ENCODE peak calls at places on chromosomes 4 and X, in five cellular contexts. One of them, this sample, is unnamed.
A peak's percentile ranks its signal among the peaks of the same experiment; 100 is the strongest.

GRCh38 chrX:35711281-35711680 is 86.9 kb upstream of the MAGEB16 start:
- DNase-seq in activated T-helper 1 cell treated with anti-CD3 and anti-CD28 coated beads, Interleukin-2, amount 50 U/mL, for 16 hours: no peak
- DNase-seq in germinal center: no peak
- DNase-seq in H1: no peak
- DNase-seq in activated T-cell treated with anti-CD3 and anti-CD28 coated beads for 48 hours: no peak
- DNase-seq in this sample: no peak

GRCh38 chr4:4991541-4992099 is 27.6 kb downstream of the CYTL1 start:
- DNase-seq in activated T-helper 1 cell treated with anti-CD3 and anti-CD28 coated beads, Interleukin-2, amount 50 U/mL, for 16 hours: no peak
- DNase-seq in germinal center: no peak
- DNase-seq in H1: no peak
- DNase-seq in activated T-cell treated with anti-CD3 and anti-CD28 coated beads for 48 hours: no peak
- DNase-seq in this sample: no peak

GRCh38 chr4:4490041-4490440 is 51.8 kb downstream of the STX18 start:
- DNase-seq in activated T-helper 1 cell treated with anti-CD3 and anti-CD28 coated beads, Interleukin-2, amount 50 U/mL, for 16 hours: no peak
- DNase-seq in germinal center: no peak
- DNase-seq in H1: no peak
- DNase-seq in activated T-cell treated with anti-CD3 and anti-CD28 coated beads for 48 hours: no peak
- DNase-seq in this sample: no peak

GRCh38 chrX:38166478-38167083 is 54.1 kb downstream of the SRPX start:
- DNase-seq in activated T-helper 1 cell treated with anti-CD3 and anti-CD28 coated beads, Interleukin-2, amount 50 U/mL, for 16 hours: no peak
- DNase-seq in germinal center: no peak
- DNase-seq in H1: no peak
- DNase-seq in activated T-cell treated with anti-CD3 and anti-CD28 coated beads for 48 hours: no peak
- DNase-seq in this sample: no peak

GRCh38 chr4:3871181-3871852 is 105.1 kb downstream of the ADRA2C start:
- DNase-seq in activated T-helper 1 cell treated with anti-CD3 and anti-CD28 coated beads, Interleukin-2, amount 50 U/mL, for 16 hours: no peak
- DNase-seq in germinal center: peak; percentile 43
- DNase-seq in H1: peak; percentile 92
- DNase-seq in activated T-cell treated with anti-CD3 and anti-CD28 coated beads for 48 hours: no peak
- DNase-seq in this sample: no peak

GRCh38 chrX:39731390-39731680 is 366.4 kb downstream of the BCOR start:
- DNase-seq in activated T-helper 1 cell treated with anti-CD3 and anti-CD28 coated beads, Interleukin-2, amount 50 U/mL, for 16 hours: no peak
- DNase-seq in germinal center: no peak
- DNase-seq in H1: no peak
- DNase-seq in activated T-cell treated with anti-CD3 and anti-CD28 coated beads for 48 hours: no peak
- DNase-seq in this sample: no peak

GRCh38 chrX:147917700-147918694 is 6.3 kb downstream of the FMR1 start:
- DNase-seq in activated T-helper 1 cell treated with anti-CD3 and anti-CD28 coated beads, Interleukin-2, amount 50 U/mL, for 16 hours: no peak
- DNase-seq in germinal center: peak; percentile 8
- DNase-seq in H1: no peak
- DNase-seq in activated T-cell treated with anti-CD3 and anti-CD28 coated beads for 48 hours: peak; percentile 1
- DNase-seq in this sample: no peak

GRCh38 chr4:72896515-72896914 is 173.0 kb downstream of the COX18 start:
- DNase-seq in activated T-helper 1 cell treated with anti-CD3 and anti-CD28 coated beads, Interleukin-2, amount 50 U/mL, for 16 hours: no peak
- DNase-seq in germinal center: no peak
- DNase-seq in H1: no peak
- DNase-seq in activated T-cell treated with anti-CD3 and anti-CD28 coated beads for 48 hours: no peak
- DNase-seq in this sample: peak; percentile 94

GRCh38 chr4:27327421-27328181 is 467.0 kb downstream of the STIM2 start:
- DNase-seq in activated T-helper 1 cell treated with anti-CD3 and anti-CD28 coated beads, Interleukin-2, amount 50 U/mL, for 16 hours: no peak
- DNase-seq in germinal center: no peak
- DNase-seq in H1: no peak
- DNase-seq in activated T-cell treated with anti-CD3 and anti-CD28 coated beads for 48 hours: no peak
- DNase-seq in this sample: no peak

GRCh38 chr4:39319678-39320077 is 46.5 kb downstream of the RFC1 start:
- DNase-seq in activated T-helper 1 cell treated with anti-CD3 and anti-CD28 coated beads, Interleukin-2, amount 50 U/mL, for 16 hours: no peak
- DNase-seq in germinal center: no peak
- DNase-seq in H1: no peak
- DNase-seq in activated T-cell treated with anti-CD3 and anti-CD28 coated beads for 48 hours: no peak
- DNase-seq in this sample: peak; percentile 39

GRCh38 chr4:7970031-7970946 is 30.6 kb upstream of the AFAP1 start:
- DNase-seq in activated T-helper 1 cell treated with anti-CD3 and anti-CD28 coated beads, Interleukin-2, amount 50 U/mL, for 16 hours: peak; percentile 22
- DNase-seq in germinal center: no peak
- DNase-seq in H1: no peak
- DNase-seq in activated T-cell treated with anti-CD3 and anti-CD28 coated beads for 48 hours: peak; percentile 38
- DNase-seq in this sample: no peak

GRCh38 chrX:53128097-53128749 is 34.3 kb downstream of the KANTR start:
- DNase-seq in activated T-helper 1 cell treated with anti-CD3 and anti-CD28 coated beads, Interleukin-2, amount 50 U/mL, for 16 hours: no peak
- DNase-seq in germinal center: no peak
- DNase-seq in H1: no peak
- DNase-seq in activated T-cell treated with anti-CD3 and anti-CD28 coated beads for 48 hours: no peak
- DNase-seq in this sample: peak; percentile 42

GRCh38 chrX:132407704-132408103 is 81.1 kb downstream of the MBNL3 start:
- DNase-seq in activated T-helper 1 cell treated with anti-CD3 and anti-CD28 coated beads, Interleukin-2, amount 50 U/mL, for 16 hours: no peak
- DNase-seq in germinal center: no peak
- DNase-seq in H1: no peak
- DNase-seq in activated T-cell treated with anti-CD3 and anti-CD28 coated beads for 48 hours: no peak
- DNase-seq in this sample: no peak

GRCh38 chrX:153460826-153461225 is 9.6 kb downstream of the HAUS7 start:
- DNase-seq in activated T-helper 1 cell treated with anti-CD3 and anti-CD28 coated beads, Interleukin-2, amount 50 U/mL, for 16 hours: peak; percentile 9
- DNase-seq in germinal center: peak; percentile 32
- DNase-seq in H1: no peak
- DNase-seq in activated T-cell treated with anti-CD3 and anti-CD28 coated beads for 48 hours: peak; percentile 31
- DNase-seq in this sample: no peak

GRCh38 chr4:103099691-103100392 is at the start of gene BDH2:
- DNase-seq in activated T-helper 1 cell treated with anti-CD3 and anti-CD28 coated beads, Interleukin-2, amount 50 U/mL, for 16 hours: no peak
- DNase-seq in germinal center: peak; percentile 83
- DNase-seq in H1: no peak
- DNase-seq in activated T-cell treated with anti-CD3 and anti-CD28 coated beads for 48 hours: no peak
- DNase-seq in this sample: peak; percentile 79

GRCh38 chr4:128286474-128287158 is 997 bp downstream of the PGRMC2 start:
- DNase-seq in activated T-helper 1 cell treated with anti-CD3 and anti-CD28 coated beads, Interleukin-2, amount 50 U/mL, for 16 hours: no peak
- DNase-seq in germinal center: peak; percentile 57
- DNase-seq in H1: no peak
- DNase-seq in activated T-cell treated with anti-CD3 and anti-CD28 coated beads for 48 hours: no peak
- DNase-seq in this sample: peak; percentile 39

GRCh38 chr4:81466841-81467671 is 4.7 kb downstream of the RASGEF1B start:
- DNase-seq in activated T-helper 1 cell treated with anti-CD3 and anti-CD28 coated beads, Interleukin-2, amount 50 U/mL, for 16 hours: peak; percentile 30
- DNase-seq in germinal center: peak; percentile 42
- DNase-seq in H1: peak; percentile 73
- DNase-seq in activated T-cell treated with anti-CD3 and anti-CD28 coated beads for 48 hours: peak; percentile 46
- DNase-seq in this sample: no peak